ENCODE peak calls at places on chromosomes 6 and 20, in eight cellular contexts. C is ELR, Q is GOT3, E is LoVo, A is NCI-H1092, Z is hepatocyte, U is amniotic stem cell, M is fibroblast of pulmonary artery. O is an unnamed sample.
A peak's percentile ranks its signal among the peaks of the same experiment; 100 is the strongest.

GRCh38 chr20:53074811-53075314 is 102.7 kb downstream of the TSHZ2 start:
- DNase-seq in U (no peak), Q (no peak), C (no peak), Z (no peak), M (peak; percentile 35), E (no peak), A (no peak), O (peak; percentile 51)

GRCh38 chr20:13422637-13423036 is 201.6 kb downstream of the ISM1 start:
- DNase-seq in M (no peak), U (no peak), A (no peak), Z (no peak), C (peak; percentile 36), Q (no peak), E (no peak), O (no peak)

GRCh38 chr6:157099912-157100593 is 223.3 kb downstream of the TMEM242 start:
- DNase-seq in Q (no peak), A (no peak), Z (no peak), U (no peak), C (no peak), E (no peak), M (peak; percentile 56), O (peak; percentile 78)

GRCh38 chr6:6243846-6244245 is 76.6 kb downstream of the F13A1 start:
- DNase-seq in Z (peak; percentile 48), U (no peak), Q (no peak), E (peak; percentile 71), C (no peak), A (no peak), M (no peak), O (no peak)

GRCh38 chr6:107956586-107957164 is 1.3 kb downstream of the SEC63 start:
- DNase-seq in Z (peak; percentile 44), C (peak; percentile 37), U (no peak), M (peak; percentile 62), Q (no peak), A (no peak), E (no peak), O (peak; percentile 32)

GRCh38 chr20:11891081-11891826 is 26.4 kb upstream of the BTBD3 start:
- DNase-seq in U (no peak), Q (no peak), Z (peak; percentile 81), M (peak; percentile 31), A (peak; percentile 40), C (peak; percentile 59), E (peak; percentile 68), O (peak; percentile 74)

GRCh38 chr6:38701551-38701950 is 1.4 kb downstream of the GLO1 start:
- DNase-seq in M (no peak), U (no peak), Q (no peak), Z (no peak), C (no peak), E (no peak), A (no peak), O (no peak)

GRCh38 chr6:157276134-157276532 is 47.2 kb downstream of the TMEM242 start:
- DNase-seq in M (no peak), Q (no peak), E (no peak), U (no peak), Z (peak; percentile 59), C (no peak), A (no peak), O (no peak)

GRCh38 chr6:27078734-27079357 is 168.7 kb upstream of the PRSS16 start:
- DNase-seq in A (peak; percentile 21), U (peak; percentile 39), M (peak; percentile 81), E (peak; percentile 62), Q (no peak), Z (peak; percentile 72), C (peak; percentile 73), O (peak; percentile 71)

GRCh38 chr6:161369339-161369738 is 95.5 kb upstream of the AGPAT4 start:
- DNase-seq in A (no peak), M (peak; percentile 93), Q (peak; percentile 54), C (peak; percentile 93), Z (peak; percentile 72), U (no peak), E (peak; percentile 34), O (no peak)

GRCh38 chr6:43144879-43145278 is 26.2 kb upstream of the SRF start:
- DNase-seq in A (no peak), E (no peak), M (no peak), Z (no peak), C (peak; percentile 45), Q (no peak), U (no peak), O (no peak)

GRCh38 chr6:114055319-114055718 is 84.4 kb upstream of the HDAC2 start:
- DNase-seq in C (no peak), E (no peak), Z (no peak), U (no peak), A (no peak), M (no peak), Q (no peak), O (no peak)

GRCh38 chr6:87817226-87817625 is 115.2 kb upstream of the AKIRIN2 start:
- DNase-seq in C (no peak), E (no peak), Z (no peak), Q (no peak), U (no peak), A (no peak), M (no peak), O (no peak)

GRCh38 chr20:25462166-25462565 is 54.7 kb downstream of the GINS1 start:
- DNase-seq in E (no peak), C (no peak), A (no peak), U (no peak), M (no peak), Q (no peak), Z (no peak), O (no peak)

GRCh38 chr6:47075741-47076421 is 33.7 kb upstream of the ADGRF1 start:
- DNase-seq in M (no peak), U (no peak), C (no peak), E (no peak), A (no peak), Q (no peak), Z (no peak), O (no peak)

GRCh38 chr20:15814903-15815302 is 758.3 kb downstream of the KIF16B start:
- DNase-seq in C (no peak), M (no peak), Q (no peak), Z (peak; percentile 4), E (no peak), U (peak; percentile 28), A (no peak), O (no peak)

GRCh38 chr6:134647861-134648260 is 302.0 kb downstream of the ALDH8A1 start:
- DNase-seq in C (no peak), Q (no peak), Z (no peak), U (no peak), M (peak; percentile 33), E (no peak), A (no peak), O (no peak)

GRCh38 chr20:3312940-3313656 is 74.1 kb upstream of the SLC4A11 start:
- DNase-seq in C (peak; percentile 20), E (no peak), U (no peak), M (peak; percentile 80), Z (peak; percentile 23), Q (no peak), A (no peak), O (no peak)

GRCh38 chr20:8432435-8433148 is 300.5 kb downstream of the PLCB1 start:
- DNase-seq in M (no peak), E (no peak), Z (no peak), Q (no peak), A (no peak), C (no peak), U (no peak), O (peak; percentile 53)

GRCh38 chr6:79077680-79078056 is 386 bp downstream of the PHIP start:
- DNase-seq in U (no peak), M (no peak), Z (peak; percentile 74), E (no peak), Q (no peak), A (peak; percentile 34), C (peak; percentile 60), O (no peak)

GRCh38 chr20:62461157-62461556 is 14.6 kb downstream of the GATA5 start:
- DNase-seq in U (no peak), C (no peak), M (no peak), Q (no peak), E (no peak), A (no peak), Z (no peak), O (no peak)

GRCh38 chr6:139965393-139965792 is 590.9 kb upstream of the CITED2 start:
- DNase-seq in M (peak; percentile 49), Q (no peak), A (no peak), E (no peak), Z (no peak), C (no peak), U (no peak), O (peak; percentile 63)

GRCh38 chr6:122733259-122733658 is 46.3 kb upstream of the FABP7 start:
- DNase-seq in Q (no peak), C (no peak), E (no peak), U (no peak), A (no peak), Z (no peak), M (no peak), O (no peak)

GRCh38 chr20:44691424-44692423 is 23.4 kb upstream of the CCN5 start:
- DNase-seq in E (no peak), M (no peak), Z (no peak), Q (no peak), U (no peak), C (no peak), A (no peak), O (no peak)

GRCh38 chr6:52562915-52563314 is 13.9 kb downstream of the TRAM2 start:
- DNase-seq in Z (no peak), E (no peak), A (no peak), Q (no peak), U (no peak), M (peak; percentile 70), C (no peak), O (peak; percentile 81)

GRCh38 chr6:31572041-31572911 is at the start of gene LTA:
- DNase-seq in C (no peak), Q (no peak), U (no peak), A (no peak), Z (no peak), E (no peak), M (no peak), O (no peak)

GRCh38 chr6:118212451-118213173 is 305.5 kb downstream of the SLC35F1 start:
- DNase-seq in C (no peak), M (no peak), A (no peak), Z (no peak), E (no peak), U (no peak), Q (no peak), O (no peak)

GRCh38 chr6:16278750-16279149 is 40.4 kb downstream of the GMPR start:
- DNase-seq in U (no peak), C (no peak), A (no peak), M (no peak), Z (no peak), Q (no peak), E (no peak), O (no peak)

GRCh38 chr20:54643761-54644160 is 168.4 kb downstream of the DOK5 start:
- DNase-seq in M (peak; percentile 78), U (peak; percentile 70), Z (peak; percentile 51), Q (peak; percentile 55), E (no peak), C (no peak), A (no peak), O (peak; percentile 33)

GRCh38 chr6:53113742-53114141 is 34.9 kb downstream of the GCM1 start:
- DNase-seq in U (no peak), Z (no peak), M (no peak), C (no peak), A (no peak), Q (no peak), E (no peak), O (no peak)

GRCh38 chr6:10190042-10190441 is 224.8 kb downstream of the TFAP2A start:
- DNase-seq in A (no peak), C (peak; percentile 66), U (no peak), Z (peak; percentile 7), Q (no peak), M (no peak), E (no peak), O (no peak)

GRCh38 chr20:41408131-41408789 is 41.6 kb upstream of the EMILIN3 start:
- DNase-seq in Q (no peak), Z (no peak), C (no peak), E (no peak), M (no peak), A (no peak), U (no peak), O (no peak)

GRCh38 chr20:49790077-49790798 is 22.4 kb upstream of the SLC9A8 start:
- DNase-seq in M (peak; percentile 96), E (no peak), C (peak; percentile 91), Z (peak; percentile 65), U (peak; percentile 90), Q (no peak), A (no peak), O (peak; percentile 57)

GRCh38 chr6:113997106-113997505 is 26.2 kb upstream of the HDAC2 start:
- DNase-seq in M (peak; percentile 88), U (peak; percentile 63), Z (no peak), E (peak; percentile 63), A (no peak), Q (no peak), C (peak; percentile 95), O (no peak)

O was measured in lung microvascular endothelial cell.